ENCODE peak calls at places on chromosomes 1 and 21, in six cellular contexts. L is SJSA1, U is kidney, D is endodermal cell, C is pancreas, H is right cardiac atrium. S is an unnamed sample.
A peak's percentile ranks its signal among the peaks of the same experiment; 100 is the strongest.

GRCh38 chr1:245094092-245094491 is 60.7 kb upstream of the KIF26B start:
- DNase-seq in H (no peak), C (no peak), D (peak; percentile 71), U (no peak), L (no peak), S (no peak)

GRCh38 chr1:244388961-244389360 is 62.7 kb downstream of the ADSS2 start:
- DNase-seq in C (no peak), H (no peak), L (no peak), D (no peak), U (no peak), S (no peak)

GRCh38 chr1:161071886-161072371 is 2.2 kb upstream of the ARHGAP30 start:
- DNase-seq in H (peak; percentile 75), U (no peak), D (peak; percentile 90), L (no peak), C (peak; percentile 80), S (peak; percentile 82)

GRCh38 chr1:27863552-27863943 is 8.8 kb upstream of the THEMIS2 start:
- DNase-seq in U (peak; percentile 54), C (peak; percentile 6), D (no peak), H (no peak), L (no peak), S (no peak)

GRCh38 chr1:119414950-119415349 is at the start of gene HSD3B2:
- DNase-seq in D (no peak), H (no peak), L (no peak), U (no peak), C (no peak), S (no peak)

GRCh38 chr1:32981003-32981909 is 16.6 kb upstream of the RNF19B start:
- DNase-seq in C (no peak), L (peak; percentile 67), D (no peak), H (peak; percentile 80), U (peak; percentile 84), S (peak; percentile 45)

GRCh38 chr1:159439422-159439821 is at the start of gene OR10J1:
- DNase-seq in H (no peak), L (no peak), U (no peak), D (no peak), C (no peak), S (no peak)

GRCh38 chr1:70890408-70890807 is 157.2 kb downstream of the PTGER3 start:
- DNase-seq in C (no peak), H (no peak), D (no peak), L (no peak), U (no peak), S (no peak)

GRCh38 chr1:207808322-207808705 is 56.5 kb downstream of the CD46 start:
- DNase-seq in C (no peak), U (peak; percentile 46), L (no peak), H (no peak), D (peak; percentile 33), S (no peak)

GRCh38 chr1:61472876-61473275 is 252.1 kb downstream of the TM2D1 start:
- DNase-seq in H (no peak), C (no peak), D (no peak), L (no peak), U (no peak), S (no peak)

GRCh38 chr1:93615201-93616150 is 66.2 kb downstream of the BCAR3 start:
- DNase-seq in U (no peak), D (peak; percentile 93), C (no peak), H (no peak), L (peak; percentile 80), S (peak; percentile 76)

GRCh38 chr1:78070758-78071157 is 25.0 kb downstream of the GIPC2 start:
- DNase-seq in D (no peak), L (no peak), C (no peak), U (no peak), H (no peak), S (no peak)

GRCh38 chr1:156368889-156369684 is at the start of gene RHBG:
- DNase-seq in U (peak; percentile 83), H (peak; percentile 74), C (peak; percentile 94), D (peak; percentile 94), L (no peak), S (peak; percentile 93)

DNA sequence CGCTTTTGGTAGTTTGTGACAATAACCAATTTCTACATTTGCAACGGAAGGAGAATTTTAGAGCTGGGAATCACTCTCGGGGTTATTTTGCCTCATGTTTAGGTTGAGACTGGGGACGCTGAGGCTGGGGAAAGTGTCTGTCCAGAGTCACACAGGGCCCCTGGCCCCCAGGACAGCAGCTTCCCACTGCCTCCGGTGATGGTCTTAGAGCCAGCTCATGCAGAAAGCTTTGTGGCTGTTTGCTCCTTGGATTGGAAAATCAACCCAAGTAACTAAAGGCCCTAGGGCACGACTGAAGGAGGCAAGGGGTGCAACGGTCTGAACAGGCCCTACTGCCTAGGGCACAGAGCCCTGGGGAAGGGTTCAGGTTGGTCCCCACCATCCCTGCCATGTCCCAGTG is 72.0 kb downstream of the NID1 start:
- DNase-seq in D (no peak), L (no peak), C (no peak), H (no peak), U (no peak), S (no peak)
- H3K4me1 ChIP-seq in D (no peaks in the 10 kb centered on the region), L (peaks cover 6% of the 10 kb centered on the region), C (no peaks in the 10 kb centered on the region), H (no peaks in the 10 kb centered on the region), U (no peaks in the 10 kb centered on the region), S (no peaks in the 10 kb centered on the region)

DNA sequence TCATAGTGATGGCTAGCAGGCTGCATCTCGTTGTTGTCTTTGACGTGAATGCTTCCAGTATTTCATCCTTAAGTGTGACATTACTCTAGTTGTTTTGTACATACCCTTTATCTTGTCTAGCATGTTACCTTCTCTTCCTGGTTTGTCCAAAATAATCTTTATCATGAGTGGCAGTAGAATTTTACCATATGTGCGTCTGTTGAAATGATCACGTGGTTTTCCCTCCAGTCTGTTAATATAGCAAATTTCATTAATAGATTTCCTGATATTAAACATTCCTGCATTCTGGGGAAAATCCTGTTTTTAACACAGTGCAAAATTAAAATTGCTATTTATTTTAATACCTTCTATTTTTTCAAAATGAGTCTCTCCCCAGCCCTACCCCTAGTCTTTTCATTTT is 15.6 kb downstream of the ADARB1 start:
- DNase-seq in L (no peak), U (no peak), D (no peak), C (no peak), H (no peak), S (no peak)
- H3K4me1 ChIP-seq in L (no peaks in the 10 kb centered on the region), U (no peaks in the 10 kb centered on the region), D (no peaks in the 10 kb centered on the region), C (no peaks in the 10 kb centered on the region), H (peaks cover 15% of the 10 kb centered on the region), S (no peaks in the 10 kb centered on the region)

GRCh38 chr1:20473894-20474293 is 12.1 kb downstream of the CAMK2N1 start:
- DNase-seq in D (no peak), H (no peak), L (no peak), C (no peak), U (no peak), S (no peak)

GRCh38 chr1:20475002-20475401 is 11.0 kb downstream of the CAMK2N1 start:
- DNase-seq in L (no peak), U (no peak), C (no peak), H (no peak), D (no peak), S (no peak)

GRCh38 chr1:20472860-20473711 is 12.9 kb downstream of the CAMK2N1 start:
- DNase-seq in L (no peak), H (peak; percentile 86), C (no peak), D (peak; percentile 93), U (peak; percentile 89), S (peak; percentile 95)

GRCh38 chr1:20476260-20477038 is 9.6 kb downstream of the CAMK2N1 start:
- DNase-seq in C (peak; percentile 70), L (no peak), D (peak; percentile 83), H (peak; percentile 85), U (peak; percentile 94), S (peak; percentile 88)

DNA sequence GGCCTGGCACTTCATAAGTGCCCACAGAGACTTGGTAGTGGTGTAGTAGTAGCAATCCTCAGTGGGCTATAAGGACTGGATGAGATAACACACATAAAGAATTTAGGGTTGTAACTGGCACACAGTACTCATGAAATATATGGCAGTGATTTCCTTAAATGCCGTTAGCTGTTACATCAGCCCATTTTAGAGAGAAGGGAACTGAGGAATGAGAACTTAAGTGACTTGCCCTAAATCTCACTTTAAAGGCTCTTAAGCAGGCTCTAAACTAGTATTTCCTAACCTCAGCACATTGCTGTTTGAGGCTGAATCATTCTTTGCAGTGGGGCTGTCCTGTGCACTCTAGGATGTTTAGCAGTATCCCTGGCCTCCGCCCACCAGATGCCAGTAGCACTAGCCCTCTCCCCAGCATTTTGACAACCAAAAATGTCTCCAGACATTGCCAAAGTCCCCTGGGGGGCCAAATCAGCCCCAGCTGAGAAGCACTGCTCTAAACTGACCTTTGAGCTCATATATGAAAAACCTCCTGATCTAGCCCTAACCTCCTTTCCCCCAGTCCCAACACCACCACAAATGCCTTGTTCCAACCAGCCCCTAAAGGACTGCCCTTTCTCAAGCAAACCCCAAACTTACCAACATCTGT is 11.6 kb downstream of the CAMK2N1 start:
- DNase-seq in D (no peak), C (no peak), U (no peak), H (no peak), L (no peak), S (no peak)
- H3K4me1 ChIP-seq in D (peaks cover 9% of the 10 kb centered on the region), C (no peaks in the 10 kb centered on the region), U (peaks cover 48% of the 10 kb centered on the region), H (peaks cover 5% of the 10 kb centered on the region), L (peaks cover 29% of the 10 kb centered on the region), S (peaks cover 32% of the 10 kb centered on the region)

GRCh38 chr1:167631386-167631941 is 1.4 kb downstream of the RCSD1 start:
- DNase-seq in L (no peak), H (no peak), C (no peak), D (peak; percentile 36), U (no peak), S (no peak)
- H3K4me1 ChIP-seq in L (no peaks in the 10 kb centered on the region), H (peaks cover 25% of the 10 kb centered on the region), C (no peaks in the 10 kb centered on the region), D (no peaks in the 10 kb centered on the region), U (no peaks in the 10 kb centered on the region), S (peaks cover 42% of the 10 kb centered on the region)

GRCh38 chr1:22754824-22755223 is 44.2 kb downstream of the EPHB2 start:
- DNase-seq in H (no peak), U (no peak), L (no peak), D (no peak), C (no peak), S (no peak)

GRCh38 chr1:22756053-22756730 is 45.6 kb downstream of the EPHB2 start:
- DNase-seq in D (no peak), H (no peak), U (no peak), L (no peak), C (no peak), S (no peak)

GRCh38 chr1:22754106-22754768 is 43.6 kb downstream of the EPHB2 start:
- DNase-seq in D (no peak), L (no peak), H (no peak), U (no peak), C (no peak), S (no peak)

GRCh38 chr1:22753396-22754083 is 42.9 kb downstream of the EPHB2 start:
- DNase-seq in C (no peak), U (no peak), D (no peak), H (peak; percentile 69), L (no peak), S (no peak)

DNA sequence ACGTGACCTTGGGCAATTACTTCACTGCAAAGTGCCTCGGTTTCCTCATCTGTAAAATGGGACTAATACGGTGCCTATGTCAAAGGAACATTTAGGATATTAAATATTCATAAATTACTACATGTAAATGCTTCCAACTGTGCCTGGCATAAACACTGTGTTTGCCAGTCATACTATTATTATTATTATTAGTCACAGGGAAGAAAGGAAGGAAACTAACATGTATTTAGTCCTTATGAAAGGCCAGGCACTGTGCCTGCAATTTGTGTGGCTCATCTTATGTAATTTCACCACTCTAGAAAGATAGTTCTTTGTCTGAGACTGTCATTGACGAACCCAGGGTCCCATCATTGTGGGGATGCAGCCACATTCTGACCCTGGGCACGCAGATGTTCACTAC is 45.0 kb downstream of the EPHB2 start:
- DNase-seq in H (no peak), U (no peak), L (no peak), D (no peak), C (no peak), S (no peak)
- H3K4me1 ChIP-seq in H (peaks cover 2% of the 10 kb centered on the region), U (no peaks in the 10 kb centered on the region), L (peaks cover 22% of the 10 kb centered on the region), D (peaks cover 7% of the 10 kb centered on the region), C (no peaks in the 10 kb centered on the region), S (no peaks in the 10 kb centered on the region)

S was measured in GM23338.